ENCODE peak calls at places on chromosomes 1 and 21, in ten cellular contexts. B is IMR-90, D is GM23338, S is MM.1S, C is DND-41, G is HepG2, Z is keratinocyte, A is neuronal stem cell, Q is mesenchymal stem cell, K is HCT116. F is an unnamed sample.

GRCh38 chr1:64934115-64934880 is 32.1 kb downstream of the JAK1 start:
- DNase-seq in G (peak; percentile 61), K (no peak), D (no peak), Z (no peak), A (no peak), Q (peak; percentile 94), S (no peak), C (no peak), B (peak; percentile 82), F (peak; percentile 38)

GRCh38 chr21:33544451-33544850 is 1.6 kb downstream of the SON start:
- DNase-seq in Q (no peak), A (no peak), C (no peak), B (no peak), S (no peak), D (no peak), K (no peak), G (no peak), Z (no peak), F (no peak)

GRCh38 chr1:119631433-119632102 is 16.5 kb downstream of the ZNF697 start:
- DNase-seq in Z (no peak), S (no peak), K (no peak), A (no peak), C (no peak), B (peak; percentile 72), Q (peak; percentile 67), G (peak; percentile 88), D (peak; percentile 78), F (peak; percentile 63)

GRCh38 chr1:239898067-239898730 is 193.5 kb upstream of the FMN2 start:
- DNase-seq in B (peak; percentile 75), C (peak; percentile 82), K (peak; percentile 24), Z (peak; percentile 9), S (peak; percentile 90), Q (peak; percentile 65), A (peak; percentile 78), G (peak; percentile 50), D (peak; percentile 91), F (peak; percentile 91)

GRCh38 chr1:201795066-201795465 is 33.9 kb upstream of the IPO9 start:
- DNase-seq in D (peak; percentile 71), G (no peak), A (no peak), C (no peak), Z (no peak), K (peak; percentile 13), S (no peak), Q (peak; percentile 53), B (no peak), F (peak; percentile 51)

GRCh38 chr1:162976628-162977027 is 92.5 kb upstream of the RGS4 start:
- DNase-seq in B (no peak), K (no peak), G (no peak), Q (no peak), Z (no peak), S (no peak), C (no peak), D (no peak), A (no peak), F (no peak)

GRCh38 chr1:24786191-24786590 is 40.9 kb downstream of the CLIC4 start:
- DNase-seq in S (no peak), Z (no peak), C (no peak), G (no peak), D (no peak), A (no peak), K (no peak), B (peak; percentile 21), Q (no peak), F (no peak)

GRCh38 chr1:37892151-37893047 is 33.0 kb upstream of the MTF1 start:
- DNase-seq in B (peak; percentile 68), K (no peak), A (no peak), Z (no peak), C (no peak), G (no peak), Q (peak; percentile 43), S (no peak), D (no peak), F (no peak)

DNA sequence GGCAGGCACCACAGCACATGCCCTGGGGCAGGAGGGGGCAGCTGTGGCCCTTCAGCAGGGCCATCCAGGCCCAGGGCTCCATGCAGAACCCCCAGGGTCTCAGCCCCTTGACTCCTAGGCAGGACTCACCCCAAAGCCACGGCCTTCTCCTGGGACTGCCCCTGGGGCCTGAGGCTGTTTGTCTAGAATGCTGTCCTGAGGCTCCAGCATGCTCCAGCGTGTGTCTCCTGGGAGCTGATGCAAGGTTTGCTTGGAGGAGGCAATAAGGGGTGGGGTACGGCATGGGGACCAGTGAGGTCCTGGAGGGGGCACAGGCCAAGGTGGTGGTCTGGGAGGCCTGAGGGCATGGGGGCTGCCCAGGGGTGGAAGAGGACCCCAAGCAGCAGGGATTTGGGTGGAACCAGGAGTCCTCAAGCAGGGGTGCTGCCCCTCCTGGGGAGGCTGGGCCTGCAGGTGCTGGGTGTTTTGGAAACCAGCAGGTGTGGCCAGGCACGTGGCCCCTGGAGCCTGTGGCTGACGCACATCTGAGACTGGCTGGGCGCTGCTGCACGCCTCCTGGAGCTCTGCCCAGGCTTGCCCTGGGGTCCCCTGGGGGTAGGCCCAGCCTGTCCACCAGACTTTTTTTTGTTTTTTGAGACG is 7.8 kb upstream of the CALML6 start:
- DNase-seq in G (no peak), Q (peak; percentile 26), B (no peak), A (no peak), Z (no peak), D (no peak), K (peak; percentile 13), C (peak; percentile 31), S (peak; percentile 88), F (peak; percentile 28)
- H2AFZ ChIP-seq in G (no peak overlapping the region), Q (no peak overlapping the region), B (peak overlapping the region; percentile 27), A (no peak overlapping the region), Z (no peak overlapping the region), D (no peak overlapping the region), K (no peak overlapping the region), C (no peak overlapping the region), S (peak overlapping the region; percentile 26), F (no peak overlapping the region)

GRCh38 chr1:76938304-76938703 is 71.0 kb downstream of the ST6GALNAC5 start:
- DNase-seq in C (no peak), A (no peak), S (no peak), Q (no peak), K (no peak), G (no peak), B (no peak), Z (no peak), D (no peak), F (no peak)
- H3K4me2 ChIP-seq in C (no peak overlapping the region), A (no peak overlapping the region), S (no peak overlapping the region), Q (no peak overlapping the region), K (no peak overlapping the region), G (no peak overlapping the region), B (no peak overlapping the region), Z (no peak overlapping the region), D (no peak overlapping the region), F (no peak overlapping the region)

GRCh38 chr1:43934986-43935324 is 1.4 kb downstream of the ARTN start:
- DNase-seq in S (no peak), B (no peak), Q (no peak), G (no peak), A (no peak), Z (no peak), K (no peak), D (no peak), C (no peak), F (no peak)
- H3K27ac ChIP-seq in S (no peak overlapping the region), B (no peak overlapping the region), Q (no peak overlapping the region), G (peak overlapping the region; percentile 0), A (no peak overlapping the region), Z (peak overlapping the region; percentile 81), K (peak overlapping the region; percentile 71), D (peak overlapping the region; percentile 66), C (no peak overlapping the region), F (no peak overlapping the region)

GRCh38 chr1:2575801-2576663 is 10.5 kb upstream of the PRXL2B start:
- DNase-seq in C (no peak), B (no peak), D (no peak), Z (no peak), K (no peak), Q (no peak), A (no peak), G (peak; percentile 78), S (no peak), F (peak; percentile 89)
- H2AFZ ChIP-seq in C (no peak overlapping the region), B (no peak overlapping the region), D (no peak overlapping the region), Z (no peak overlapping the region), K (no peak overlapping the region), Q (no peak overlapping the region), A (peak overlapping the region; percentile 69), G (no peak overlapping the region), S (no peak overlapping the region), F (no peak overlapping the region)

GRCh38 chr1:17525996-17526686 is 13.4 kb upstream of the ARHGEF10L start:
- DNase-seq in S (no peak), B (no peak), C (no peak), Z (no peak), G (no peak), Q (no peak), A (no peak), D (no peak), K (no peak), F (no peak)

GRCh38 chr1:17525065-17525464 is 14.4 kb upstream of the ARHGEF10L start:
- DNase-seq in S (no peak), G (no peak), C (no peak), B (no peak), D (no peak), Z (no peak), K (no peak), A (no peak), Q (no peak), F (no peak)

GRCh38 chr1:17520473-17521319 is 18.8 kb upstream of the ARHGEF10L start:
- DNase-seq in A (no peak), K (no peak), C (no peak), Q (no peak), B (no peak), D (no peak), G (no peak), Z (no peak), S (no peak), F (no peak)

GRCh38 chr1:17521946-17522612 is 17.4 kb upstream of the ARHGEF10L start:
- DNase-seq in Q (no peak), B (no peak), D (peak; percentile 46), A (no peak), K (no peak), G (no peak), Z (no peak), S (no peak), C (no peak), F (no peak)

DNA sequence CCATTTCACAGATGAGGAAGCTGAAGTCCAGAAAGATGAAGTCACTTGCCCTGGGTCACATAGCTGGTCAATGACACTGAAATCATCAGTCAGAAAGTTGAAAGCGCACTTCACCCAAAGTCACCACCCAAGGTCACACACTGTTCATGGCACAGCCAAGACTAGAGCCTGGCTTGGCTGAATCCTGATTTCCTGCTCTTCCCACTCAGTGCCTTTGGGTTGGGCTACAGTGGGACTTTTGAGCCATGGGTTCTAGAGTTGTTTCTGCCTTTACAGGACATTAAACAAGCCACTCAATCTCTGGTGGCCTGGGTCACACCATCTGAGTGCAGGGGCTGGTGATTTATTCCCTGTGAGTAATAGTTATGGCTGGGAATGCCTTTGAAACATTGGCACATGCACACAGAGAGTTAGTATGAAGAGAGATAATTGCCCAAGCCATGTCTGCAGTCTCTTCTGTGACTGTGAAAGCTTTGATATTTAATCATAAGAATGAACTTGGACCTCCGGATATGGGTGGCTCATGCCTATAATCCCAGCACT is 15.9 kb upstream of the ARHGEF10L start:
- DNase-seq in B (no peak), A (no peak), G (no peak), S (no peak), Q (no peak), K (peak; percentile 39), C (no peak), D (no peak), Z (no peak), F (no peak)
- H3K4me2 ChIP-seq in B (no peak overlapping the region), A (no peak overlapping the region), G (no peak overlapping the region), S (no peak overlapping the region), Q (no peak overlapping the region), K (peak overlapping the region; percentile 48), C (no peak overlapping the region), D (no peak overlapping the region), Z (no peak overlapping the region), F (no peak overlapping the region)

GRCh38 chr1:221711156-221711577 is 30.7 kb downstream of the DUSP10 start:
- DNase-seq in K (no peak), C (no peak), D (no peak), S (no peak), G (no peak), B (no peak), Q (peak; percentile 51), A (no peak), Z (no peak), F (no peak)
- H3K27ac ChIP-seq in K (no peak overlapping the region), C (peak overlapping the region; percentile 75), D (no peak overlapping the region), S (no peak overlapping the region), G (peak overlapping the region; percentile 27), B (peak overlapping the region; percentile 27), Q (no peak overlapping the region), A (no peak overlapping the region), Z (no peak overlapping the region), F (peak overlapping the region; percentile 83)